ENCODE peak calls at places on chromosomes 11 and 22, in nine cellular contexts. G is effector memory CD4-positive, alpha-beta T cell; Y is cardiac muscle cell; B is MM.1S; S is sigmoid colon; Q is pancreas; K is body of pancreas; F is ovary; E is heart left ventricle. D is an unnamed sample. For H3K36me3 and H3K4me1, the result is how much of the 10 kb centered on the place peaks cover.

GRCh38 chr11:57499413-57499982 is 16.0 kb downstream of the SLC43A1 start:
- DNase-seq in Q (peak), B (peak), S (peak), E (peak), K (peak), G (no peak), F (peak), Y (peak), D (no peak)

GRCh38 chr11:89625171-89625570 is 84.9 kb upstream of the TRIM77 start:
- DNase-seq in Q (no peak), Y (no peak), S (no peak), K (no peak), G (no peak), E (no peak), F (no peak), B (no peak), D (no peak)

GRCh38 chr11:32259641-32260081 is 168.8 kb downstream of the RCN1 start:
- DNase-seq in E (no peak), S (no peak), G (no peak), Y (peak), Q (no peak), B (peak), K (no peak), F (peak), D (no peak)

GRCh38 chr22:36385491-36386350 is 2.0 kb downstream of the MYH9 start:
- DNase-seq in K (peak), E (no peak), Q (peak), G (peak), B (peak), Y (no peak), F (peak), S (peak), D (no peak)

GRCh38 chr11:83392556-83392955 is 106.4 kb upstream of the CCDC90B start:
- DNase-seq in B (no peak), F (no peak), S (no peak), K (no peak), Y (no peak), Q (no peak), E (no peak), G (no peak), D (no peak)

GRCh38 chr11:116193321-116194114 is 579.3 kb downstream of the BUD13 start:
- DNase-seq in S (peak), K (peak), B (no peak), G (no peak), Q (peak), E (no peak), F (peak), Y (peak), D (no peak)

GRCh38 chr11:3109921-3110706 is 52.9 kb upstream of the CARS1 start:
- DNase-seq in Y (peak), K (peak), Q (peak), F (peak), E (peak), G (no peak), B (peak), S (peak), D (no peak)

GRCh38 chr11:36009469-36009868 is 65.6 kb downstream of the LDLRAD3 start:
- DNase-seq in F (no peak), Y (peak), Q (no peak), E (no peak), B (no peak), K (no peak), G (no peak), S (no peak), D (no peak)

GRCh38 chr11:65786008-65786785 is 666 bp upstream of the OVOL1 start:
- DNase-seq in S (no peak), F (no peak), G (no peak), K (peak), Y (no peak), E (peak), B (no peak), Q (peak), D (no peak)

GRCh38 chr11:68255526-68255925 is 16.2 kb downstream of the C11orf24 start:
- DNase-seq in B (no peak), G (no peak), K (no peak), Y (peak), S (no peak), F (no peak), E (no peak), Q (no peak), D (no peak)

GRCh38 chr11:1410366-1411291 is 20.9 kb downstream of the BRSK2 start:
- DNase-seq in Q (no peak), Y (no peak), G (no peak), F (no peak), B (no peak), E (no peak), S (no peak), K (peak), D (no peak)

GRCh38 chr11:72930011-72930410 is 115.8 kb downstream of the ATG16L2 start:
- DNase-seq in B (no peak), Y (peak), E (no peak), S (no peak), F (no peak), K (peak), Q (no peak), G (no peak), D (no peak)

GRCh38 chr22:26615149-26615548 is 2.7 kb downstream of the CRYBB1 start:
- DNase-seq in G (no peak), S (no peak), Q (no peak), F (no peak), K (no peak), E (no peak), Y (no peak), B (peak), D (no peak)

GRCh38 chr22:19003518-19003917 is 67.4 kb upstream of the PRODH start:
- DNase-seq in F (no peak), Q (no peak), K (no peak), S (no peak), B (no peak), Y (no peak), G (no peak), E (no peak), D (no peak)

GRCh38 chr11:130051077-130051476 is 18.6 kb upstream of the APLP2 start:
- DNase-seq in K (no peak), F (no peak), B (no peak), G (no peak), E (no peak), Y (peak), S (no peak), Q (no peak), D (no peak)

GRCh38 chr22:39503590-39503989 is 1.5 kb downstream of the MIEF1 start:
- DNase-seq in K (no peak), G (no peak), F (no peak), Q (no peak), Y (no peak), E (no peak), S (no peak), B (no peak), D (no peak)

GRCh38 chr11:76769071-76769560 is 14.0 kb upstream of the TSKU start:
- DNase-seq in K (no peak), F (no peak), Q (peak), Y (peak), B (no peak), S (no peak), G (no peak), E (no peak), D (no peak)

GRCh38 chr11:86160546-86161149 is 83.9 kb upstream of the EED start:
- DNase-seq in E (no peak), G (no peak), B (no peak), F (no peak), S (no peak), Q (no peak), Y (no peak), K (no peak), D (peak)

GRCh38 chr11:74255741-74256369 is 55.6 kb downstream of the P4HA3 start:
- DNase-seq in B (peak), S (no peak), E (no peak), F (peak), Y (peak), Q (peak), K (peak), G (no peak), D (peak)

GRCh38 chr22:19063581-19064353 is 58.4 kb downstream of the DGCR2 start:
- DNase-seq in E (peak), S (peak), Q (no peak), B (no peak), Y (peak), K (peak), G (no peak), F (no peak), D (no peak)

GRCh38 chr22:43955883-43956286 is 643 bp downstream of the SAMM50 start:
- DNase-seq in B (peak), E (no peak), Q (no peak), K (no peak), F (no peak), Y (peak), G (no peak), S (no peak), D (no peak)

GRCh38 chr22:43956805-43957463 is 1.7 kb downstream of the SAMM50 start:
- DNase-seq in K (no peak), F (no peak), E (no peak), Y (peak), S (no peak), B (no peak), Q (no peak), G (no peak), D (no peak)

GRCh38 chr22:43957871-43958270 is 2.6 kb downstream of the SAMM50 start:
- DNase-seq in F (no peak), Y (peak), G (no peak), K (no peak), Q (no peak), S (peak), B (no peak), E (no peak), D (no peak)

GRCh38 chr22:43955040-43955882 is at the start of gene SAMM50:
- DNase-seq in G (peak), E (peak), S (peak), Q (peak), K (peak), Y (peak), F (peak), B (peak), D (peak)

GRCh38 chr22:43956383-43956782 is 1.1 kb downstream of the SAMM50 start:
- DNase-seq in E (no peak), B (no peak), F (no peak), K (no peak), Q (no peak), S (no peak), G (no peak), Y (peak), D (no peak)
- H3K4me3 ChIP-seq in E (peak), B (peak), F (peak), K (peak), Q (no peak), S (peak), G (peak), Y (peak), D (peak)

DNA sequence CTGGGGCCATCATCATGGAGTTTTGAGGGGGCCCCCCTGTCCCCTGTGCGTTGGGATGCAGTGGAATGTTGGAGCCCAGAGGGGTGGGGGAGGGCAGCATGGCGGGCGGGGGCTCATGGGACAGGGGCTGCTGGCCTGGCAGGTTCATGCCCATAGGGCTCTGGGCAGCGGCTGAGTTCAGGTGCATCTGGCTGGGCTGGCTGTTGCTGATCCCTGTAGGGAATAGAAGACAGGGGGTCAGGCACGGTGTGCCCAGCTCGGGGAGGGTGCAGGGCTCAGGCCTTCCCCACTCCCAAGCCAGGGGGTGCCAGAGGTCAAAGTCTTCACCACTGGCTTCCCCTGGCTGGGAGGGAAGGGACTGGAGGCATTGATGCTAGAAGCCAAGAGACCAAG is 15.6 kb downstream of the CXCR5 start:
- DNase-seq in Y (no peak), F (peak), K (no peak), S (no peak), E (no peak), G (no peak), B (no peak), Q (no peak), D (no peak)
- H3K36me3 ChIP-seq in Y (under half), F (under half), K (under half), S (half or more), E (half or more), G (half or more), B (under half), Q (under half), D (under half)

GRCh38 chr11:61764606-61765260 is 12.3 kb downstream of the MYRF start:
- DNase-seq in F (peak), E (no peak), S (no peak), Q (no peak), G (no peak), Y (peak), K (no peak), B (no peak), D (no peak)
- H3K4me1 ChIP-seq in F (under half), E (under half), S (under half), Q (under half), G (under half), Y (under half), K (under half), B (under half), D (under half)

GRCh38 chr11:48005878-48006277 is 25.5 kb downstream of the PTPRJ start:
- DNase-seq in Y (no peak), F (no peak), K (no peak), Q (no peak), E (no peak), G (no peak), S (no peak), B (no peak), D (no peak)
- H3K4me3 ChIP-seq in Y (no peak), F (no peak), K (no peak), Q (no peak), E (no peak), G (peak), S (no peak), B (no peak), D (peak)

DNA sequence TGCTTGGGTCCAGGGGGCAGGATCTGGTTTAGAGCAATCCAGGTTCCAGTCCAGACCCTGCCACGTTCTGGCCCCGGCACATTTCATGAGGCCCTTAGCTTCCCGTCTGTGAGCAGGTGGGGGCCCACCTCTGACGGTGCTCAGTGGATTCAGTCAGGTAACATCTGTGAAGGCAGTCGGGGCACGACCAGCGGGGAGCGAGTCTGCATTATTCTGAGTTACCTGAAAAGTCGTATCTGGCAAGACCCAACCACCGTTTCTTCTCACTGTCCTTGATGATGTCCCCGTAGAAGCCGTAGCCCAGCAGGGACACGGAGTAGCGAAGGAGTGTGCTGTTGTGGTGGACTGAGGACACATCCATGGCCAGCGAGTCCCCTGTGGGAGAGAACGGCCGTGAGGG is 39.0 kb downstream of the CERK start:
- DNase-seq in F (no peak), Q (no peak), Y (no peak), E (no peak), G (no peak), B (no peak), K (no peak), S (peak), D (no peak)
- H3K36me3 ChIP-seq in F (under half), Q (under half), Y (half or more), E (half or more), G (half or more), B (under half), K (under half), S (half or more), D (half or more)

GRCh38 chr11:44598831-44599230 is 33.4 kb downstream of the CD82 start:
- DNase-seq in E (no peak), G (no peak), Q (no peak), S (no peak), Y (no peak), K (no peak), F (no peak), B (no peak), D (no peak)
- H3K4me1 ChIP-seq in E (half or more), G (half or more), Q (under half), S (under half), Y (under half), K (under half), F (under half), B (under half), D (under half)

GRCh38 chr11:120214581-120214980 is 3.7 kb downstream of the OAF start:
- DNase-seq in E (peak), Y (no peak), G (no peak), Q (no peak), K (peak), F (no peak), B (no peak), S (no peak), D (no peak)

GRCh38 chr11:120211522-120212258 is 858 bp downstream of the OAF start:
- DNase-seq in F (no peak), Y (no peak), Q (no peak), E (peak), S (no peak), K (no peak), B (no peak), G (no peak), D (no peak)

GRCh38 chr11:120212926-120213325 is 2.1 kb downstream of the OAF start:
- DNase-seq in Y (no peak), B (no peak), K (no peak), E (peak), G (no peak), Q (no peak), S (no peak), F (no peak), D (no peak)

GRCh38 chr11:120210651-120211521 is at the start of gene OAF:
- DNase-seq in G (no peak), Y (peak), S (peak), B (peak), K (peak), F (peak), E (peak), Q (peak), D (peak)

DNA sequence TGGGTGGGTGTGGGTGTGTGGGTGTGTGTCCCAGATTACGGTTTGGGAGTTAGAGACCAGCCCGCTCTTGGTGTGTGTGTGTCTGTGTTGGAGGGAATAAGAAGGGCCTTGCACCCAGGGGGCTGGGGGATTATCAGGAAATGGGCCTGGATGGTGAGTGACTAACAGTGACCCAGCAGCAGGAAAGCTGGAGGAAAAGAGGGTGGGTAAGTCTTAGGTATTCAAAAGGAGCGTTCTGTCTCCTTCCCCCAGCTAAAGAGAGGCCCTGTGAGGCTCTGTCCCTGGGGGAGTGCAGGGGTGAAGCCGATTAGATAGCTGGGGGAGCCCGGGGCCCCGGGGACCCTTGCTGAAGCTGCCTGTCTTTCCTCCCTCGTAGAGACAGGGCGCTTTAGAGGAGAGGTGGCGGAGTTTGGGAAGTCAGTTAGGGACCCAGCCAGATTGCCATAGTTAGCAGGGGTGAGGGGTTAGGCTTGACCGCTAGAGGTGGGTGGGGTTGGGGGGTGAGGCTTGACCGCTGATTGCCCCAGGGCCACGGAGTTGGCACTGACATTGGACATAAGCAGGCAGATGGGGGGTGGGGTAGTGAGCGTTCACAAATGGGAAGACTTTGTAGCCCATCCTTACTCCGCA is 1.5 kb downstream of the OAF start:
- DNase-seq in E (peak), F (no peak), S (no peak), K (no peak), G (no peak), Y (no peak), B (no peak), Q (no peak), D (no peak)
- H3K4me3 ChIP-seq in E (peak), F (peak), S (peak), K (peak), G (no peak), Y (no peak), B (no peak), Q (peak), D (no peak)

DNA sequence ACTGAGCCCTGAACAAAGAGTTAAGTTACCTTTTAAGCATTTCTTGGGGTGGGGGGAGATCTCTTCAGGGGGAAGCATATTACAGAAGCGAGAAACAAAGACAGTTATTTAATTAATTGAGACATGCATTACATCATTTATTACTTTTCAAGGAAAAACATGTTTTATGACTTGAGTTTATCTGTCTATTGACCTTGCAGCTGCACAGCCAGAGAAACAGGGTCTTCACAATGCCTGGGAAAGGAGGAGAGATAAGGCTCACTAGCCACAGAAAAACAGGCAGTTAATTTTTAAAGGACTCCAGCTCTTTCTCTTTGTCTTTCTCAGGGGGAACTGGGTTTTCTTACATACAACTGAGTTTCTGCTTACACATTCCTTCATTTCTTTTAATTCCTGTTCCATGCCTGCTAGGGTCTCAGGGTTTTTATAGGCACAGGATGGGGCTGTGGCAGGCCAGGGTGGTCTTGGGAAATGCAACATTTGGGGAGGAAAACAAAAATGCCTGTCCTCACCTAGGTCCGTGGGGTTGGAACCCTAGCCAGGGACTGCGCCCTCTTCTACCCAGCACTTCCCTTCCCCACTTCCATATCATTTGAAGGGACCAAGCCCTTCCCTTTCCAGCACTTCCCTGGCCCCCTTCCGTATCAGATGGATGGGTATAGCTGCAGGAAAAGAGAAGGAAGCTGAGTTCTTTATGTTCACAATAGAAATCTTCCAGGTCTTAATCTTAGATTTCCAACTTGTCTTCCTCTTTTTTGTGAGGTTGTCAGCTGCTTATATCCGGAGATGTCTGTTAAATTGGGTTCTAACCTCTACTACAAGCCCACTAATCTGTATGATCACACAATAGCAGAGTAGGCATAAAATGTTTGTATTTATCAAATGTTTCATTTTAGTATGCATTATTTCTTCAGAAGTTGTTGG is 38.3 kb downstream of the BIRC2 start:
- DNase-seq in Q (no peak), B (no peak), E (no peak), G (no peak), Y (no peak), F (no peak), K (no peak), S (no peak), D (no peak)
- H3K36me3 ChIP-seq in Q (under half), B (under half), E (under half), G (under half), Y (under half), F (under half), K (under half), S (under half), D (under half)

DNA sequence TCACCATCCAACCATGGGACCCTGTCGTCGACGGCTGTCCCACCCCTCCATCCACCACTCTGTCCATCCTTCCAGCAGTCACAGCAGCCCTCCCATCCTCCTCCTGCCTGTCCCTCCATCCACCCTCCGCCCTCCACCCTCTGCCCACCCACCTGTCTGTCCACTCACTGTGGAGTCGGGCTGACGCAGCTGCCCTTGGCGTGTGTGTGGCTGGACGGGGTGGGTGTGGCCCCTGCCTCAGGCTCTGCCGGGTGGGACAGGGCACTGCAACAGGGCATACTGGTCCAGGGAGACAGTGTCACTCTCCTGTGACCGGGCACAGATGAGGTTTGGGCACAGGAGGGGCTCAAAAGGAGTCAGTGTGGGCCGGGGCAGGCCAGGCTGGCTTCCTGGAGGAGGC is 1.9 kb downstream of the PKP3 start:
- DNase-seq in S (no peak), K (no peak), Y (no peak), Q (no peak), E (no peak), B (no peak), G (no peak), F (no peak), D (no peak)
- H3K4me1 ChIP-seq in S (under half), K (under half), Y (under half), Q (under half), E (under half), B (under half), G (under half), F (under half), D (under half)